ENCODE peak calls at places on chromosomes 7 and 10, in five cellular contexts. One of them, this sample, is unnamed.

GRCh38 chr10:31619410-31620095 is 300.5 kb downstream of the ZEB1 start:
- DNase-seq in AG04450: no peak
- DNase-seq in stimulated activated CD8-positive, alpha-beta memory T cell treated with anti-CD3 and anti-CD28 coated beads, Interleukin-4, amount 100 ng/mL, for 48 hours: no peak
- DNase-seq in heart left ventricle: peak; percentile 51
- DNase-seq in activated T-helper 1 cell treated with Interleukin-2 at 50 U/mL for 16 hours: no peak
- DNase-seq in this sample: no peak

GRCh38 chr7:24727165-24728120 is 29.8 kb downstream of the GSDME start:
- DNase-seq in heart left ventricle: no peak
- DNase-seq in stimulated activated CD8-positive, alpha-beta memory T cell treated with anti-CD3 and anti-CD28 coated beads, Interleukin-4, amount 100 ng/mL, for 48 hours: no peak
- DNase-seq in activated T-helper 1 cell treated with Interleukin-2 at 50 U/mL for 16 hours: no peak
- DNase-seq in AG04450: no peak
- DNase-seq in this sample: peak; percentile 4

GRCh38 chr10:10530313-10530712 is 487.4 kb upstream of the CELF2 start:
- DNase-seq in stimulated activated CD8-positive, alpha-beta memory T cell treated with anti-CD3 and anti-CD28 coated beads, Interleukin-4, amount 100 ng/mL, for 48 hours: no peak
- DNase-seq in AG04450: no peak
- DNase-seq in heart left ventricle: no peak
- DNase-seq in activated T-helper 1 cell treated with Interleukin-2 at 50 U/mL for 16 hours: no peak
- DNase-seq in this sample: no peak

GRCh38 chr7:158000160-158000559 is 587.5 kb downstream of the PTPRN2 start:
- DNase-seq in activated T-helper 1 cell treated with Interleukin-2 at 50 U/mL for 16 hours: no peak
- DNase-seq in AG04450: no peak
- DNase-seq in stimulated activated CD8-positive, alpha-beta memory T cell treated with anti-CD3 and anti-CD28 coated beads, Interleukin-4, amount 100 ng/mL, for 48 hours: no peak
- DNase-seq in heart left ventricle: no peak
- DNase-seq in this sample: no peak

GRCh38 chr7:30526163-30526562 is 21.5 kb upstream of the GGCT start:
- DNase-seq in heart left ventricle: no peak
- DNase-seq in stimulated activated CD8-positive, alpha-beta memory T cell treated with anti-CD3 and anti-CD28 coated beads, Interleukin-4, amount 100 ng/mL, for 48 hours: no peak
- DNase-seq in AG04450: no peak
- DNase-seq in activated T-helper 1 cell treated with Interleukin-2 at 50 U/mL for 16 hours: no peak
- DNase-seq in this sample: no peak

GRCh38 chr7:77935652-77936348 is 137.2 kb downstream of the PHTF2 start:
- DNase-seq in AG04450: no peak
- DNase-seq in activated T-helper 1 cell treated with Interleukin-2 at 50 U/mL for 16 hours: no peak
- DNase-seq in stimulated activated CD8-positive, alpha-beta memory T cell treated with anti-CD3 and anti-CD28 coated beads, Interleukin-4, amount 100 ng/mL, for 48 hours: no peak
- DNase-seq in heart left ventricle: no peak
- DNase-seq in this sample: no peak

GRCh38 chr7:26162431-26162830 is 10.4 kb downstream of the NFE2L3 start:
- DNase-seq in heart left ventricle: no peak
- DNase-seq in stimulated activated CD8-positive, alpha-beta memory T cell treated with anti-CD3 and anti-CD28 coated beads, Interleukin-4, amount 100 ng/mL, for 48 hours: no peak
- DNase-seq in AG04450: no peak
- DNase-seq in activated T-helper 1 cell treated with Interleukin-2 at 50 U/mL for 16 hours: no peak
- DNase-seq in this sample: no peak

GRCh38 chr10:74213571-74214162 is 62.6 kb downstream of the ADK start:
- DNase-seq in stimulated activated CD8-positive, alpha-beta memory T cell treated with anti-CD3 and anti-CD28 coated beads, Interleukin-4, amount 100 ng/mL, for 48 hours: peak; percentile 56
- DNase-seq in AG04450: no peak
- DNase-seq in activated T-helper 1 cell treated with Interleukin-2 at 50 U/mL for 16 hours: no peak
- DNase-seq in heart left ventricle: no peak
- DNase-seq in this sample: no peak

GRCh38 chr7:40865441-40866233 is 730.8 kb downstream of the SUGCT start:
- DNase-seq in heart left ventricle: no peak
- DNase-seq in activated T-helper 1 cell treated with Interleukin-2 at 50 U/mL for 16 hours: no peak
- DNase-seq in AG04450: no peak
- DNase-seq in stimulated activated CD8-positive, alpha-beta memory T cell treated with anti-CD3 and anti-CD28 coated beads, Interleukin-4, amount 100 ng/mL, for 48 hours: no peak
- DNase-seq in this sample: no peak

GRCh38 chr10:42969909-42970308 is 107.0 kb upstream of the RET start:
- DNase-seq in activated T-helper 1 cell treated with Interleukin-2 at 50 U/mL for 16 hours: no peak
- DNase-seq in stimulated activated CD8-positive, alpha-beta memory T cell treated with anti-CD3 and anti-CD28 coated beads, Interleukin-4, amount 100 ng/mL, for 48 hours: no peak
- DNase-seq in AG04450: no peak
- DNase-seq in heart left ventricle: no peak
- DNase-seq in this sample: no peak

GRCh38 chr10:29470843-29471482 is 163.8 kb downstream of the SVIL start:
- DNase-seq in heart left ventricle: no peak
- DNase-seq in AG04450: no peak
- DNase-seq in activated T-helper 1 cell treated with Interleukin-2 at 50 U/mL for 16 hours: no peak
- DNase-seq in stimulated activated CD8-positive, alpha-beta memory T cell treated with anti-CD3 and anti-CD28 coated beads, Interleukin-4, amount 100 ng/mL, for 48 hours: no peak
- DNase-seq in this sample: peak; percentile 12

GRCh38 chr7:138837627-138838026 is 39.6 kb upstream of the ATP6V0A4 start:
- DNase-seq in heart left ventricle: peak; percentile 32
- DNase-seq in AG04450: no peak
- DNase-seq in activated T-helper 1 cell treated with Interleukin-2 at 50 U/mL for 16 hours: no peak
- DNase-seq in stimulated activated CD8-positive, alpha-beta memory T cell treated with anti-CD3 and anti-CD28 coated beads, Interleukin-4, amount 100 ng/mL, for 48 hours: no peak
- DNase-seq in this sample: peak; percentile 22

GRCh38 chr7:106493041-106493731 is 167.8 kb downstream of the CCDC71L start:
- DNase-seq in stimulated activated CD8-positive, alpha-beta memory T cell treated with anti-CD3 and anti-CD28 coated beads, Interleukin-4, amount 100 ng/mL, for 48 hours: no peak
- DNase-seq in heart left ventricle: no peak
- DNase-seq in activated T-helper 1 cell treated with Interleukin-2 at 50 U/mL for 16 hours: no peak
- DNase-seq in AG04450: no peak
- DNase-seq in this sample: no peak

GRCh38 chr7:117901089-117901797 is 28.0 kb upstream of the CTTNBP2 start:
- DNase-seq in heart left ventricle: no peak
- DNase-seq in activated T-helper 1 cell treated with Interleukin-2 at 50 U/mL for 16 hours: no peak
- DNase-seq in AG04450: no peak
- DNase-seq in stimulated activated CD8-positive, alpha-beta memory T cell treated with anti-CD3 and anti-CD28 coated beads, Interleukin-4, amount 100 ng/mL, for 48 hours: no peak
- DNase-seq in this sample: no peak

GRCh38 chr10:102407641-102407943 is 11.0 kb downstream of the PSD start:
- DNase-seq in AG04450: no peak
- DNase-seq in heart left ventricle: no peak
- DNase-seq in activated T-helper 1 cell treated with Interleukin-2 at 50 U/mL for 16 hours: no peak
- DNase-seq in stimulated activated CD8-positive, alpha-beta memory T cell treated with anti-CD3 and anti-CD28 coated beads, Interleukin-4, amount 100 ng/mL, for 48 hours: no peak
- DNase-seq in this sample: no peak

GRCh38 chr7:12889391-12889790 is 202.0 kb downstream of the ARL4A start:
- DNase-seq in heart left ventricle: no peak
- DNase-seq in AG04450: no peak
- DNase-seq in activated T-helper 1 cell treated with Interleukin-2 at 50 U/mL for 16 hours: no peak
- DNase-seq in stimulated activated CD8-positive, alpha-beta memory T cell treated with anti-CD3 and anti-CD28 coated beads, Interleukin-4, amount 100 ng/mL, for 48 hours: no peak
- DNase-seq in this sample: no peak

GRCh38 chr7:76259124-76260086 is 43.1 kb upstream of the HSPB1 start:
- DNase-seq in stimulated activated CD8-positive, alpha-beta memory T cell treated with anti-CD3 and anti-CD28 coated beads, Interleukin-4, amount 100 ng/mL, for 48 hours: no peak
- DNase-seq in AG04450: no peak
- DNase-seq in heart left ventricle: no peak
- DNase-seq in activated T-helper 1 cell treated with Interleukin-2 at 50 U/mL for 16 hours: no peak
- DNase-seq in this sample: no peak

GRCh38 chr7:128263420-128263819 is 22.3 kb downstream of the LEP start:
- DNase-seq in stimulated activated CD8-positive, alpha-beta memory T cell treated with anti-CD3 and anti-CD28 coated beads, Interleukin-4, amount 100 ng/mL, for 48 hours: no peak
- DNase-seq in AG04450: no peak
- DNase-seq in activated T-helper 1 cell treated with Interleukin-2 at 50 U/mL for 16 hours: no peak
- DNase-seq in heart left ventricle: no peak
- DNase-seq in this sample: no peak

GRCh38 chr7:2956076-2956475 is 87.6 kb downstream of the CARD11 start:
- DNase-seq in AG04450: no peak
- DNase-seq in stimulated activated CD8-positive, alpha-beta memory T cell treated with anti-CD3 and anti-CD28 coated beads, Interleukin-4, amount 100 ng/mL, for 48 hours: no peak
- DNase-seq in activated T-helper 1 cell treated with Interleukin-2 at 50 U/mL for 16 hours: no peak
- DNase-seq in heart left ventricle: no peak
- DNase-seq in this sample: no peak

GRCh38 chr7:24971333-24972165 is 8.4 kb downstream of the OSBPL3 start:
- DNase-seq in activated T-helper 1 cell treated with Interleukin-2 at 50 U/mL for 16 hours: no peak
- DNase-seq in AG04450: peak; percentile 85
- DNase-seq in stimulated activated CD8-positive, alpha-beta memory T cell treated with anti-CD3 and anti-CD28 coated beads, Interleukin-4, amount 100 ng/mL, for 48 hours: no peak
- DNase-seq in heart left ventricle: no peak
- DNase-seq in this sample: no peak